ENCODE peak calls at places on chromosomes 4 and X, in six cellular contexts. Q, N, X, B, Z and U are unnamed samples.

GRCh38 chr4:6372649-6373525 is 99.5 kb downstream of the PPP2R2C start:
- DNase-seq in Q (no peak), N (no peak), X (peak; percentile 40), B (no peak), Z (peak; percentile 37), U (peak; percentile 46)

GRCh38 chr4:62709618-62710252 is 1509.6 kb downstream of the ADGRL3 start:
- DNase-seq in Q (peak; percentile 2), N (no peak), X (no peak), B (peak; percentile 43), Z (peak; percentile 52), U (peak; percentile 0)

GRCh38 chrX:150752124-150752523 is 58.9 kb downstream of the MTMR1 start:
- DNase-seq in Q (no peak), N (no peak), X (no peak), B (no peak), Z (no peak), U (no peak)

GRCh38 chrX:115521717-115522116 is 39.3 kb upstream of the PLS3 start:
- DNase-seq in Q (no peak), N (no peak), X (no peak), B (no peak), Z (peak; percentile 18), U (no peak)

GRCh38 chr4:182679531-182679930 is 237.7 kb downstream of the DCTD start:
- DNase-seq in Q (no peak), N (no peak), X (no peak), B (no peak), Z (no peak), U (no peak)

GRCh38 chrX:123217077-123217476 is 33.0 kb downstream of the GRIA3 start:
- DNase-seq in Q (no peak), N (no peak), X (no peak), B (no peak), Z (peak; percentile 5), U (no peak)

GRCh38 chr4:55854132-55854531 is 684 bp downstream of the EXOC1 start:
- DNase-seq in Q (no peak), N (no peak), X (no peak), B (no peak), Z (no peak), U (no peak)

GRCh38 chr4:154425514-154425913 is 66.1 kb downstream of the DCHS2 start:
- DNase-seq in Q (no peak), N (no peak), X (no peak), B (no peak), Z (no peak), U (no peak)

GRCh38 chr4:68904786-68905185 is 46.8 kb downstream of the UGT2A3 start:
- DNase-seq in Q (no peak), N (no peak), X (no peak), B (no peak), Z (no peak), U (peak; percentile 41)

GRCh38 chr4:26826721-26827120 is 33.9 kb upstream of the STIM2 start:
- DNase-seq in Q (no peak), N (peak; percentile 55), X (no peak), B (peak; percentile 59), Z (peak; percentile 52), U (peak; percentile 3)

GRCh38 chr4:53656421-53656981 is 65.2 kb upstream of the LNX1 start:
- DNase-seq in Q (no peak), N (no peak), X (no peak), B (peak; percentile 14), Z (peak; percentile 71), U (no peak)

GRCh38 chrX:123835661-123836371 is 24.0 kb upstream of the XIAP start:
- DNase-seq in Q (no peak), N (no peak), X (peak; percentile 86), B (peak; percentile 64), Z (peak; percentile 51), U (peak; percentile 40)

GRCh38 chrX:132652871-132653270 is 164.0 kb upstream of the MBNL3 start:
- DNase-seq in Q (no peak), N (no peak), X (no peak), B (no peak), Z (no peak), U (no peak)

GRCh38 chrX:132648870-132649269 is 160.0 kb upstream of the MBNL3 start:
- DNase-seq in Q (no peak), N (no peak), X (peak; percentile 19), B (peak; percentile 5), Z (peak; percentile 36), U (no peak)

DNA sequence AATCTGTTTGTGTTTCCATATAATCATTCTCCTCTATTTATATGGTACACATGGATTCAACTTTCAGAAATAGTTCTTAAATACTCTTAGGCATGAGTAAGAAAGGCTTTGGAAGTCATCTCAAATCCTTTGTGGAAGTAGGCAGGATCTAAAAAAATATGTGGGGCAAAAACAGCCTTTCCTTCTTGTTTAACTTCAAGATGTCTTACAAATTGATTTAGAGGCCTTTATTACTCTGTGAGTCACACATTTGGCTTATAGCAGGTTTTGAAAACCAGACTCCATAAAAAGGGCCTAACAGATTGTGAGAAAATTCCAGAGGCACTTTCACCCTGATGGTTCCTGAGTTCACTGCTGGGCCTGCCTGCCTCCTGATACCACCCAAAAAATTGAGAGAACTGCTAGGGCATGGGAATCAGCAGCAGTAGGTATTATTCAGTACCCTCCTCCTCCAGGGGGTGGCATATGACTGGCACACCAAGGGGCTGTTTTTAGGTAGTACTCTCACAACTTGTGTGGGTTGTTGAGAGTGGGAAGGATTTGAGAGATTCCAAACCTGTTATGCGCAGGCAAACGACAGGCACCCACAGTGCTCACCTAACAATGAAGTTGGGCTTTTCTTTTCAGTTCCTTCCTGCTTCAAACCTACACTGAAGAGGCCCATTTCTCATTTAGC is 162.7 kb upstream of the MBNL3 start:
- DNase-seq in Q (no peak), N (no peak), X (peak; percentile 21), B (peak; percentile 26), Z (no peak), U (peak; percentile 2)
- TF ChIP-seq CTCF in Q (peak; percentile 39), N (no peak), X (peak; percentile 37), B (no peak), Z (no peak), U (no peak)

GRCh38 chr4:124647599-124647998 is 64.9 kb downstream of the ANKRD50 start:
- DNase-seq in Q (no peak), N (no peak), X (no peak), B (no peak), Z (no peak), U (no peak)

GRCh38 chr4:124650614-124651013 is 61.9 kb downstream of the ANKRD50 start:
- DNase-seq in Q (no peak), N (no peak), X (no peak), B (no peak), Z (no peak), U (no peak)
- TF ChIP-seq CTCF in Q (no peak), N (no peak), X (no peak), B (no peak), Z (no peak), U (no peak)

DNA sequence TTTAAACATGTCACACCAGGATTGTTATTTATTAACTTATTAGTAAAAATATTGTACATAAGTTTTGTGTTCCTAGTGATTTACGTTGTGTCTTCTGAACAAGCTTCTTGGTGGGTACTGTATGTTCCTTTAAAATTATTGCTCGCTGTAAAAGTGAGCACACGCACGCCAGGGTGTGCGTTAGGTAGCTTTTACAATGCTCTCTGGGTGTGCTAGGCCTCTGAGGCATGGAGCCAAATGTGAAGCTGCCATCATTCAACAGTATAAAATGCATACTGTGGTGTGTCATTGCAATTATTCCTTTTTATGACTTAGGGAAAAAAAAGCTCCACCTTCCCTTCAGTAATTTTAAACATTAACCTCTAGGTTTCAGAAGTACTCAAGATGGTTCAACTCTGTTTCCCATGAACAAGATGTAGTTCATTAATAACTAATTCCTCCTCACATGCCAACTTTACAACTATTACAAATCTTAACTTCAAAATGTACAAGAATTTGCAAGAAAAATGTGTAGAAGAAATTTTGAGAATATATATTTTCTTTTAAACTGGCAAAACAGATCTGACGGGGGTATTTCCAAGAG is 42.4 kb downstream of the ATOH1 start:
- DNase-seq in Q (no peak), N (no peak), X (no peak), B (no peak), Z (no peak), U (no peak)
- TF ChIP-seq CTCF in Q (no peak), N (no peak), X (no peak), B (no peak), Z (no peak), U (no peak)

GRCh38 chr4:4869731-4870483 is 10.4 kb downstream of the MSX1 start:
- DNase-seq in Q (no peak), N (no peak), X (no peak), B (no peak), Z (no peak), U (no peak)
- TF ChIP-seq CTCF in Q (no peak), N (no peak), X (no peak), B (no peak), Z (no peak), U (no peak)

GRCh38 chrX:39705299-39705698 is 392.5 kb downstream of the BCOR start:
- DNase-seq in Q (no peak), N (peak; percentile 67), X (no peak), B (peak; percentile 90), Z (peak; percentile 92), U (peak; percentile 59)
- TF ChIP-seq CTCF in Q (peak; percentile 52), N (no peak), X (no peak), B (peak; percentile 66), Z (peak; percentile 62), U (no peak)

GRCh38 chr4:107380190-107380589 is 339.8 kb downstream of the PAPSS1 start:
- DNase-seq in Q (no peak), N (no peak), X (no peak), B (no peak), Z (no peak), U (no peak)

GRCh38 chr4:107380836-107381438 is 339.1 kb downstream of the PAPSS1 start:
- DNase-seq in Q (no peak), N (no peak), X (no peak), B (no peak), Z (no peak), U (no peak)

GRCh38 chr4:107376293-107376692 is 340.2 kb upstream of the DKK2 start:
- DNase-seq in Q (no peak), N (no peak), X (no peak), B (no peak), Z (no peak), U (no peak)

GRCh38 chr4:107379054-107379869 is 340.8 kb downstream of the PAPSS1 start:
- DNase-seq in Q (no peak), N (no peak), X (no peak), B (peak; percentile 80), Z (peak; percentile 35), U (no peak)
- TF ChIP-seq CTCF in Q (no peak), N (no peak), X (no peak), B (peak; percentile 27), Z (no peak), U (no peak)

GRCh38 chr4:99749445-99750391 is 66.9 kb upstream of the DAPP1 start:
- DNase-seq in Q (no peak), N (no peak), X (no peak), B (no peak), Z (no peak), U (no peak)
- TF ChIP-seq CTCF in Q (no peak), N (no peak), X (no peak), B (no peak), Z (no peak), U (no peak)

GRCh38 chr4:1852904-1853623 is 2.9 kb downstream of the LETM1 start:
- DNase-seq in Q (no peak), N (peak; percentile 37), X (no peak), B (no peak), Z (no peak), U (no peak)
- TF ChIP-seq CTCF in Q (no peak), N (no peak), X (no peak), B (no peak), Z (no peak), U (no peak)

GRCh38 chr4:47862297-47862696 is 24.4 kb upstream of the CORIN start:
- DNase-seq in Q (no peak), N (no peak), X (no peak), B (peak; percentile 53), Z (peak; percentile 46), U (no peak)
- TF ChIP-seq CTCF in Q (no peak), N (no peak), X (no peak), B (no peak), Z (no peak), U (no peak)